ENCODE peak calls at places on chromosomes 12 and 14, in eight cellular contexts. E, D, Z, K, O, Q, C and N are unnamed samples.
A peak's percentile ranks its signal among the peaks of the same experiment; 100 is the strongest.

GRCh38 chr14:99214701-99215100 is 57.3 kb downstream of the BCL11B start:
- DNase-seq in E (no peak), D (no peak), Z (no peak), K (no peak), O (no peak), Q (no peak), C (no peak), N (peak; percentile 14)

GRCh38 chr12:122227341-122227740 is 1.5 kb upstream of the DIABLO start:
- DNase-seq in E (no peak), D (peak; percentile 34), Z (no peak), K (no peak), O (no peak), Q (no peak), C (no peak), N (no peak)

GRCh38 chr12:64729909-64730584 is 29.2 kb downstream of the GNS start:
- DNase-seq in E (no peak), D (no peak), Z (no peak), K (no peak), O (no peak), Q (no peak), C (no peak), N (no peak)

GRCh38 chr12:123063535-123063934 is 83.1 kb downstream of the ARL6IP4 start:
- DNase-seq in E (peak; percentile 43), D (no peak), Z (no peak), K (no peak), O (peak; percentile 89), Q (no peak), C (peak; percentile 32), N (no peak)

GRCh38 chr14:104900639-104901512 is 23.8 kb upstream of the PLD4 start:
- DNase-seq in E (no peak), D (no peak), Z (no peak), K (no peak), O (no peak), Q (no peak), C (no peak), N (no peak)

GRCh38 chr12:121992059-121992879 is 29.4 kb upstream of the BCL7A start:
- DNase-seq in E (peak; percentile 38), D (no peak), Z (no peak), K (peak; percentile 92), O (no peak), Q (peak; percentile 87), C (peak; percentile 95), N (peak; percentile 95)

GRCh38 chr12:40634431-40635131 is 57.7 kb upstream of the CNTN1 start:
- DNase-seq in E (no peak), D (no peak), Z (no peak), K (no peak), O (no peak), Q (no peak), C (no peak), N (no peak)

GRCh38 chr14:101404426-101405170 is 156.7 kb upstream of the DIO3 start:
- DNase-seq in E (no peak), D (no peak), Z (no peak), K (no peak), O (peak; percentile 57), Q (no peak), C (no peak), N (no peak)

GRCh38 chr12:42213954-42214426 is 24.1 kb downstream of the YAF2 start:
- DNase-seq in E (peak; percentile 38), D (no peak), Z (no peak), K (no peak), O (no peak), Q (peak; percentile 76), C (peak; percentile 48), N (peak; percentile 87)

GRCh38 chr12:12442548-12443071 is 85.7 kb downstream of the BORCS5 start:
- DNase-seq in E (peak; percentile 76), D (no peak), Z (no peak), K (no peak), O (no peak), Q (no peak), C (peak; percentile 53), N (no peak)

GRCh38 chr12:132651444-132652100 is 33.0 kb downstream of the P2RX2 start:
- DNase-seq in E (no peak), D (no peak), Z (no peak), K (no peak), O (no peak), Q (no peak), C (no peak), N (no peak)

GRCh38 chr14:20683125-20683895 is 1.1 kb upstream of the RNASE4 start:
- DNase-seq in E (peak; percentile 90), D (peak; percentile 81), Z (peak; percentile 87), K (no peak), O (peak; percentile 89), Q (peak; percentile 68), C (peak; percentile 96), N (peak; percentile 73)

GRCh38 chr14:23020143-23021128 is 10.5 kb upstream of the C14orf93 start:
- DNase-seq in E (no peak), D (no peak), Z (no peak), K (no peak), O (no peak), Q (no peak), C (no peak), N (no peak)

GRCh38 chr12:131132118-131132892 is 178.6 kb downstream of the ADGRD1 start:
- DNase-seq in E (peak; percentile 88), D (peak; percentile 77), Z (peak; percentile 85), K (no peak), O (peak; percentile 92), Q (peak; percentile 36), C (peak; percentile 51), N (peak; percentile 88)

GRCh38 chr12:95205685-95206084 is 11.6 kb downstream of the FGD6 start:
- DNase-seq in E (peak; percentile 57), D (no peak), Z (peak; percentile 76), K (peak; percentile 62), O (peak; percentile 47), Q (no peak), C (peak; percentile 87), N (peak; percentile 68)

GRCh38 chr12:95204141-95204866 is 13.0 kb downstream of the FGD6 start:
- DNase-seq in E (peak; percentile 94), D (peak; percentile 46), Z (peak; percentile 71), K (peak; percentile 98), O (peak; percentile 79), Q (peak; percentile 71), C (peak; percentile 81), N (peak; percentile 15)

GRCh38 chr12:95206916-95207315 is 10.4 kb downstream of the FGD6 start:
- DNase-seq in E (no peak), D (no peak), Z (no peak), K (no peak), O (no peak), Q (no peak), C (no peak), N (no peak)

GRCh38 chr12:95203477-95203843 is 13.8 kb downstream of the FGD6 start:
- DNase-seq in E (no peak), D (no peak), Z (no peak), K (no peak), O (no peak), Q (no peak), C (no peak), N (no peak)

DNA sequence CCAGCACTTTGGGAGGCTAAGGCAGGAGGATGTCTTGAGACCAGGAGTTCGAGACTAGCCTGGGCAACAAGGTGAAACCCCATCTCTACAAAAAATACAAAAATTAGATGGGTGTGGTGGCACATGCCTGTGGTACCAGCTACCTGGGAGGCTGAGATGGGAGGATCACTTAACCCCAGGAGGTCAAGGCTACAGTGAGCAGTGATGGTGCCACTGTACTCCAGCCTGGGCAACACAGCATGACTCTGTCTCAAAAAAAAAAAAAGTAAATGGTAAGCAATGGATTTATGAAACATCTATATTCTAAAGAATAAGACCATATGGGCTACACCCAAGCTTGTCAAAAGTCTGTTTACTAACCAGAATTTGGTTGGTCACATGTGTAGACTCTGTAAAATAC is 12.3 kb downstream of the FGD6 start:
- DNase-seq in E (no peak), D (no peak), Z (no peak), K (no peak), O (no peak), Q (no peak), C (no peak), N (no peak)
- H3K4me1 ChIP-seq in E (peaks cover 58% of the 10 kb centered on the region), D (peaks cover 18% of the 10 kb centered on the region), Z (peaks cover 57% of the 10 kb centered on the region), K (peaks cover 63% of the 10 kb centered on the region), O (peaks cover 95% of the 10 kb centered on the region), Q (peaks cover 56% of the 10 kb centered on the region), C (peaks cover 22% of the 10 kb centered on the region), N (peaks cover 60% of the 10 kb centered on the region)

GRCh38 chr14:53192023-53192422 is 38.9 kb upstream of the DDHD1 start:
- DNase-seq in E (no peak), D (no peak), Z (no peak), K (no peak), O (no peak), Q (no peak), C (no peak), N (no peak)

GRCh38 chr14:53190938-53191337 is 37.8 kb upstream of the DDHD1 start:
- DNase-seq in E (no peak), D (no peak), Z (no peak), K (no peak), O (no peak), Q (no peak), C (no peak), N (no peak)

GRCh38 chr14:53186532-53186931 is 33.4 kb upstream of the DDHD1 start:
- DNase-seq in E (no peak), D (no peak), Z (no peak), K (no peak), O (no peak), Q (no peak), C (no peak), N (no peak)

GRCh38 chr14:53183611-53184010 is 30.5 kb upstream of the DDHD1 start:
- DNase-seq in E (no peak), D (no peak), Z (no peak), K (no peak), O (no peak), Q (no peak), C (no peak), N (no peak)

DNA sequence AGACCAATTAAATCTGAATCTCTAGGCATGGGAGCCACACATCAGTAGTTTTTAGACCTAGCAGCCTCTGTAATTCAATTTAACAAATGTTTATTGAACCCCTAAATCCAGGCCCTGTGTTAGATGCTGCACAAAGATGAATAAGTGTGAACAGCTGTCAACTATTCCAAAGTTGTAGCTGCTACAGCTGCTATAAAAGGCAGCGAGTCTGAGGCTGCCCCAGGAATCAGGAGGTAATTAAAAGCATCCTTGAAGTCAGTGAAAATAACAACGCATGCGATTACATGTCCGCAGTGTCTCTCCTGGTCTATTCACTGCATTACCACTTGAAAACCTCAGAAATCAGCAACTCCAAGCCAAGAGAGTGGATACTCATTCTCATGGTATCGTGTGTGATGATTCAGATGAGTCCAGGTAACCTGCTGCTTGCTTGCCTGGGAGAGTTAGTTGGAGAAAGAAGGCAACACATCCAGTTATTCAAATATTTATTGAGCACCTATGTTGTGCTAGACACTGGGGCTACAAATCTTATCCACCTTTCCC is 34.9 kb upstream of the DDHD1 start:
- DNase-seq in E (no peak), D (no peak), Z (no peak), K (no peak), O (no peak), Q (no peak), C (no peak), N (no peak)
- H3K4me1 ChIP-seq in E (no peaks in the 10 kb centered on the region), D (no peaks in the 10 kb centered on the region), Z (no peaks in the 10 kb centered on the region), K (no peaks in the 10 kb centered on the region), O (peaks cover 21% of the 10 kb centered on the region), Q (no peaks in the 10 kb centered on the region), C (no peaks in the 10 kb centered on the region), N (no peaks in the 10 kb centered on the region)

GRCh38 chr14:95155044-95155443 is 2.3 kb downstream of the DICER1 start:
- DNase-seq in E (no peak), D (no peak), Z (no peak), K (no peak), O (no peak), Q (no peak), C (no peak), N (no peak)
- H3K4me1 ChIP-seq in E (peaks cover 20% of the 10 kb centered on the region), D (peaks cover 32% of the 10 kb centered on the region), Z (peaks cover 53% of the 10 kb centered on the region), K (peaks cover 38% of the 10 kb centered on the region), O (peaks cover 32% of the 10 kb centered on the region), Q (peaks cover 59% of the 10 kb centered on the region), C (no peaks in the 10 kb centered on the region), N (peaks cover 57% of the 10 kb centered on the region)

GRCh38 chr12:55935742-55936151 is 4.8 kb downstream of the DGKA start:
- DNase-seq in E (no peak), D (peak; percentile 42), Z (peak; percentile 78), K (no peak), O (peak; percentile 54), Q (no peak), C (no peak), N (no peak)
- H3K4me1 ChIP-seq in E (peaks cover 22% of the 10 kb centered on the region), D (peaks cover 21% of the 10 kb centered on the region), Z (peaks cover 27% of the 10 kb centered on the region), K (peaks cover 58% of the 10 kb centered on the region), O (peaks cover 24% of the 10 kb centered on the region), Q (peaks cover 22% of the 10 kb centered on the region), C (peaks cover 23% of the 10 kb centered on the region), N (peaks cover 17% of the 10 kb centered on the region)